ENCODE peak calls at places on chromosomes 1 and 21, in eight cellular contexts. H, R, Q, C, E, J, O and I are unnamed samples.

GRCh38 chr1:22314676-22315075 is 137.0 kb upstream of the ZBTB40 start:
- DNase-seq in H (no peak), R (no peak), Q (no peak), C (no peak), E (no peak), J (no peak), O (no peak), I (peak; percentile 19)

GRCh38 chr1:165014753-165015152 is 341.8 kb downstream of the LMX1A start:
- DNase-seq in H (no peak), R (no peak), Q (no peak), C (no peak), E (no peak), J (no peak), O (no peak), I (no peak)

GRCh38 chr1:150807257-150807637 is 813 bp downstream of the CTSK start:
- DNase-seq in H (no peak), R (no peak), Q (no peak), C (no peak), E (no peak), J (no peak), O (no peak), I (no peak)

GRCh38 chr1:35894183-35894582 is 11.2 kb downstream of the AGO1 start:
- DNase-seq in H (peak; percentile 8), R (no peak), Q (no peak), C (no peak), E (peak; percentile 60), J (peak; percentile 50), O (no peak), I (peak; percentile 29)

GRCh38 chr21:44063151-44063912 is 43.9 kb upstream of the PWP2 start:
- DNase-seq in H (no peak), R (no peak), Q (no peak), C (no peak), E (no peak), J (no peak), O (peak; percentile 35), I (no peak)

GRCh38 chr1:220879509-220880366 is 495 bp downstream of the HLX start:
- DNase-seq in H (no peak), R (no peak), Q (no peak), C (peak; percentile 83), E (no peak), J (peak; percentile 67), O (peak; percentile 94), I (peak; percentile 75)

GRCh38 chr1:156410238-156410637 is 41.2 kb downstream of the RHBG start:
- DNase-seq in H (no peak), R (no peak), Q (no peak), C (no peak), E (no peak), J (no peak), O (no peak), I (no peak)

GRCh38 chr21:42849759-42850412 is 29.5 kb downstream of the WDR4 start:
- DNase-seq in H (no peak), R (no peak), Q (no peak), C (no peak), E (no peak), J (no peak), O (peak; percentile 71), I (no peak)

GRCh38 chr1:10808441-10808840 is 12.0 kb upstream of the CASZ1 start:
- DNase-seq in H (no peak), R (no peak), Q (no peak), C (no peak), E (no peak), J (no peak), O (no peak), I (no peak)

GRCh38 chr1:162291000-162291399 is 85.7 kb downstream of the SPATA46 start:
- DNase-seq in H (no peak), R (no peak), Q (no peak), C (no peak), E (no peak), J (no peak), O (no peak), I (no peak)

GRCh38 chr1:46053734-46054133 is 78.7 kb downstream of the PIK3R3 start:
- DNase-seq in H (no peak), R (no peak), Q (no peak), C (no peak), E (no peak), J (no peak), O (no peak), I (no peak)

GRCh38 chr1:183277821-183278735 is 92.0 kb downstream of the LAMC2 start:
- DNase-seq in H (no peak), R (no peak), Q (no peak), C (no peak), E (no peak), J (no peak), O (no peak), I (no peak)

GRCh38 chr1:202088216-202088615 is 34.5 kb upstream of the GPR37L1 start:
- DNase-seq in H (no peak), R (no peak), Q (no peak), C (no peak), E (peak; percentile 56), J (no peak), O (no peak), I (peak; percentile 77)

GRCh38 chr1:243730499-243731150 is 119.4 kb downstream of the AKT3 start:
- DNase-seq in H (no peak), R (peak; percentile 10), Q (no peak), C (peak; percentile 70), E (no peak), J (no peak), O (peak; percentile 84), I (peak; percentile 43)

GRCh38 chr1:189669846-189670245 is 807.8 kb downstream of the BRINP3 start:
- DNase-seq in H (no peak), R (no peak), Q (no peak), C (no peak), E (no peak), J (no peak), O (no peak), I (no peak)

GRCh38 chr1:100631015-100631521 is 88.5 kb upstream of the VCAM1 start:
- DNase-seq in H (no peak), R (no peak), Q (no peak), C (no peak), E (no peak), J (no peak), O (no peak), I (no peak)

GRCh38 chr1:228059536-228060457 is 22.7 kb upstream of the ARF1 start:
- DNase-seq in H (no peak), R (peak; percentile 89), Q (peak; percentile 99), C (peak; percentile 75), E (peak; percentile 95), J (peak; percentile 47), O (peak; percentile 98), I (no peak)

GRCh38 chr1:37153701-37154100 is 119.4 kb upstream of the GRIK3 start:
- DNase-seq in H (no peak), R (no peak), Q (no peak), C (no peak), E (no peak), J (no peak), O (no peak), I (no peak)
- TF ChIP-seq POLR2A in H (no peak), R (no peak), Q (no peak), C (no peak), E (no peak), J (no peak), O (no peak), I (no peak)

GRCh38 chr1:31063636-31064035 is 1.9 kb downstream of the PUM1 start:
- DNase-seq in H (no peak), R (no peak), Q (no peak), C (no peak), E (no peak), J (no peak), O (no peak), I (no peak)
- H3K4me3 ChIP-seq in H (peak overlapping the region; percentile 76), R (peak overlapping the region; percentile 62), Q (no peak overlapping the region), C (peak overlapping the region; percentile 88), E (peak overlapping the region; percentile 81), J (peak overlapping the region; percentile 65), O (no peak overlapping the region), I (peak overlapping the region; percentile 77)

GRCh38 chr1:226626577-226626956 is 78.0 kb downstream of the STUM start:
- DNase-seq in H (no peak), R (peak; percentile 51), Q (peak; percentile 74), C (peak; percentile 83), E (peak; percentile 86), J (peak; percentile 83), O (peak; percentile 87), I (peak; percentile 77)
- TF ChIP-seq POLR2A in H (no peak), R (no peak), Q (no peak), C (no peak), E (no peak), J (no peak), O (no peak), I (no peak)

GRCh38 chr1:7575041-7575400 is 196.1 kb upstream of the VAMP3 start:
- DNase-seq in H (no peak), R (no peak), Q (no peak), C (no peak), E (no peak), J (no peak), O (no peak), I (no peak)

GRCh38 chr1:7572654-7573152 is 198.4 kb upstream of the VAMP3 start:
- DNase-seq in H (no peak), R (peak; percentile 24), Q (peak; percentile 29), C (no peak), E (peak; percentile 77), J (no peak), O (no peak), I (peak; percentile 83)

GRCh38 chr1:7573481-7573880 is 197.6 kb upstream of the VAMP3 start:
- DNase-seq in H (no peak), R (no peak), Q (no peak), C (no peak), E (no peak), J (no peak), O (no peak), I (peak; percentile 63)

GRCh38 chr1:7576946-7577657 is 194.0 kb upstream of the VAMP3 start:
- DNase-seq in H (no peak), R (no peak), Q (no peak), C (no peak), E (no peak), J (peak; percentile 28), O (no peak), I (peak; percentile 58)

GRCh38 chr1:7574121-7575040 is 196.7 kb upstream of the VAMP3 start:
- DNase-seq in H (no peak), R (peak; percentile 42), Q (peak; percentile 83), C (no peak), E (no peak), J (no peak), O (no peak), I (peak; percentile 94)
- H3K4me3 ChIP-seq in H (no peak overlapping the region), R (no peak overlapping the region), Q (no peak overlapping the region), C (no peak overlapping the region), E (no peak overlapping the region), J (no peak overlapping the region), O (no peak overlapping the region), I (no peak overlapping the region)